ENCODE peak calls at places on chromosomes 5 and 9, in ten cellular contexts. C, Y, I, M, F, Z, D, H, U and P are unnamed samples. For H3K4me1, the result is how much of the 10 kb centered on the place peaks cover.

GRCh38 chr9:137277329-137278041 is at the start of gene TOR4A:
- DNase-seq in U (peak), Z (peak), I (peak), C (peak), Y (peak), H (peak), D (peak), F (peak), M (peak), P (peak)

GRCh38 chr5:60533789-60534188 is 166.2 kb downstream of the DEPDC1B start:
- DNase-seq in F (no peak), I (no peak), H (no peak), U (no peak), M (no peak), Y (no peak), D (no peak), C (no peak), Z (no peak), P (no peak)

GRCh38 chr9:38706493-38706892 is 13.4 kb downstream of the FAM240B start:
- DNase-seq in M (no peak), I (no peak), U (no peak), H (no peak), Z (no peak), F (no peak), C (no peak), D (no peak), Y (no peak), P (no peak)

GRCh38 chr9:2083552-2083951 is 68.4 kb downstream of the SMARCA2 start:
- DNase-seq in I (no peak), D (no peak), U (no peak), Z (no peak), F (no peak), M (no peak), C (no peak), Y (no peak), H (no peak), P (no peak)

GRCh38 chr5:54415896-54416640 is 39.4 kb upstream of the HSPB3 start:
- DNase-seq in C (no peak), H (no peak), M (no peak), I (no peak), D (no peak), F (no peak), U (no peak), Z (no peak), Y (no peak), P (no peak)

GRCh38 chr5:122180863-122181519 is 51.6 kb downstream of the ZNF474 start:
- DNase-seq in H (no peak), M (no peak), F (no peak), C (no peak), Z (no peak), U (no peak), D (no peak), I (no peak), Y (no peak), P (no peak)

GRCh38 chr5:141330299-141331080 is at the start of gene PCDHGA1:
- DNase-seq in I (no peak), M (no peak), Y (peak), D (no peak), C (no peak), H (no peak), Z (no peak), F (no peak), U (peak), P (peak)

GRCh38 chr5:66856041-66856805 is 260.0 kb downstream of the MAST4 start:
- DNase-seq in H (no peak), U (no peak), C (no peak), D (no peak), I (no peak), F (no peak), Y (no peak), M (no peak), Z (no peak), P (no peak)

GRCh38 chr5:64666058-64666457 is 24.2 kb upstream of the SHISAL2B start:
- DNase-seq in H (no peak), Z (no peak), U (no peak), I (no peak), D (no peak), M (no peak), F (no peak), C (no peak), Y (no peak), P (no peak)

GRCh38 chr9:99999797-100000196 is 93.3 kb downstream of the STX17 start:
- DNase-seq in F (no peak), I (no peak), Z (no peak), C (no peak), H (no peak), D (no peak), U (no peak), Y (no peak), M (no peak), P (no peak)

GRCh38 chr9:99998266-99998665 is 91.8 kb downstream of the STX17 start:
- DNase-seq in I (no peak), F (no peak), Y (no peak), H (no peak), U (no peak), Z (no peak), D (no peak), C (no peak), M (no peak), P (no peak)

DNA sequence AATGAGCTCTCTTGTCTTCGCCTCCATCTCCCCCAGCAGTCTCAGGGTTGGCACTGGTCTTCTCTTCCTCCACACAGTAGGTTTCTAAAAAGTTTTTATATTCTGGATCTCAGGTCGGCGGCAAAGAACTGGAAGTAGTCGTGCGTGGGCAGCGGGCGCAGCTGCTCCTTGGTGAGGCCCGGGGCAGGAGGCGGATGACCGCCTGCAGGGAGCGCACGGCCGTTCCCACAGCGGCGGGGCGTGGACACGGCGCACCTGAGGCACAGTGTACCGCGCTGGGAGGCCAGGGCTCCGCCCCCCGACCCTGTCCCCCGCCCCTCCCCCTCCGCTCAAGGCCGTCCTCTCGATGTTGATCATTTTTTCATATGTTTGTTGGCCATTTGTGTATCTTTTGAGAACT is 92.4 kb downstream of the STX17 start:
- DNase-seq in M (no peak), D (no peak), F (no peak), H (no peak), I (no peak), U (no peak), C (no peak), Z (no peak), Y (no peak), P (no peak)
- TF ChIP-seq POLR2A in M (no peak), D (no peak), F (no peak), H (no peak), I (no peak), U (no peak), C (no peak), Z (no peak), Y (no peak), P (no peak)

DNA sequence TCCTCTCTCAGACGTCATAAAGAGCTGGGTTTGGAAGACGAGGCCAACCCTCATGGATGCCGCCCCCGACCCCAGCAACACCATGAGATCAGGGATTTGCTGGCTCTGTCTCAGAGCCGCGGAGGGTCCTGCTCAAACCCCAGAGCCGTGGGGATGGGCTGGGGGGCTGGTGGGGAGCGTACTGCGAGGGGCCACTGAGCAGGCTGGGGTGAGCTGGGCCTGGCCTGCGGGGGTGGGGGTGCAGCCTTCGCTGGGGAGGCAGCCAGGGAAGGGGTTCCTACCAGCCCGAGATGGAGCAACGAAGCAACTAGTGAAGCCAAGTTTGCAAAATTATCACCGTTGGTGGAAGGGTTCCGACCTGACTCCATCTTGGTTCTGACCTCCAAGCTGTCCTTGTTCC is 5.1 kb upstream of the SLC12A7 start:
- DNase-seq in C (no peak), D (no peak), Z (no peak), H (no peak), U (no peak), I (no peak), Y (no peak), F (no peak), M (no peak), P (no peak)
- H3K4me1 ChIP-seq in C (under half), D (half or more), Z (under half), H (under half), U (under half), I (under half), Y (half or more), F (under half), M (under half), P (under half)

DNA sequence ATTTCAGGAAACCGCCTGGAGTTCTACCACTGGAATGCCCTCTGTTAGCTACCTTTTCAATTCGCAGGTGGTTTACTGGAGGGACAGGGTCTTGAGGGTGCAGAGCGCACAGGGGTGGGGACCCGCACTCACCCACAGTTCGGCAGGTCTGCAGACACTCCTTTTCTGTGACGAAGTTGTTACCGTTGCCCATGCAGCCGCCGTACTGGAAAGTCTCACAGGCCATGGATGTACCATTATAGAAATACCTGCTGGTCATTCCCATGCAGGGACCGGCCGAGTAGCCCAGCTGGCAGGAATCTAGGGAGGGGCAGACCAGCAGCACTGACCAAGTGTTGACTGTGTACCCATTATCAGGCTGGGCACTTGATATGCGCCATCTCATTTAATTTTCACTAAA is 16.8 kb downstream of the AMBP start:
- DNase-seq in C (no peak), U (no peak), Z (no peak), D (no peak), I (no peak), Y (no peak), F (no peak), M (no peak), H (no peak), P (peak)
- H3K27ac ChIP-seq in C (no peak), U (no peak), Z (no peak), D (no peak), I (no peak), Y (peak), F (no peak), M (no peak), H (no peak), P (no peak)

GRCh38 chr5:177133119-177133844 is at the start of gene NSD1:
- DNase-seq in F (peak), M (peak), H (peak), C (peak), Z (peak), U (peak), D (peak), I (peak), Y (no peak), P (peak)
- TF ChIP-seq POLR2A in F (no peak), M (peak), H (peak), C (no peak), Z (peak), U (peak), D (peak), I (peak), Y (no peak), P (peak)

DNA sequence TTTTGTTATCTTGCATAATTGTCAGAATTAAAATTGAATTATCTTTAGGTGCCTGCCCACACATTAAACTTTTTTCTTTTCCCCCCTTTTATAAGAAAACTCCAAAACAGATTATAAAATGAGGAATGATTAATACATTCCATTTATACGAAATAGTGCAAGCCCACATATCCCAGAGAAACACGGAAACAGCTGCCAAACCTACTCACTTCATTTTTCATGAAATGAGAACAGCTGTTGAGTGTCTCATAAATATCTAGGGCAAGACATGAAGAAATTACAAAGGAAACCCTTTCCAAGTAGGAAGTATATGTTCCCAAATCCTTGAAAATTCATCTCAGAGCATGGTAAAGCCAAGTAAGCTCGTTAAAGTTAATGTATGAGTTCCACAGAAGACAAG is 459.4 kb upstream of the NMUR2 start:
- DNase-seq in Z (no peak), D (no peak), C (no peak), H (no peak), U (no peak), I (no peak), M (no peak), F (no peak), Y (no peak), P (no peak)
- H3K4me1 ChIP-seq in Z (under half), D (under half), C (under half), H (under half), U (under half), I (under half), M (under half), F (under half), Y (under half), P (under half)